ENCODE peak calls at places on chromosomes 16 and 17, in eight cellular contexts. One of them, this sample, is unnamed.

GRCh38 chr17:81870155-81870977 is 771 bp downstream of the ARHGDIA start:
- DNase-seq in transverse colon: peak
- DNase-seq in adrenal gland: no peak
- DNase-seq in heart left ventricle: no peak
- DNase-seq in tibial nerve: no peak
- DNase-seq in vagina: no peak
- DNase-seq in A549: peak
- DNase-seq in prostate gland: no peak
- DNase-seq in this sample: peak

GRCh38 chr17:37067555-37068111 is 118.9 kb downstream of the AATF start:
- DNase-seq in heart left ventricle: no peak
- DNase-seq in prostate gland: peak
- DNase-seq in adrenal gland: peak
- DNase-seq in transverse colon: peak
- DNase-seq in A549: peak
- DNase-seq in tibial nerve: no peak
- DNase-seq in vagina: no peak
- DNase-seq in this sample: peak

GRCh38 chr16:81181013-81181720 is 57.3 kb upstream of the BCO1 start:
- DNase-seq in transverse colon: peak
- DNase-seq in vagina: no peak
- DNase-seq in heart left ventricle: peak
- DNase-seq in tibial nerve: peak
- DNase-seq in adrenal gland: peak
- DNase-seq in A549: peak
- DNase-seq in prostate gland: peak
- DNase-seq in this sample: no peak

GRCh38 chr17:81291662-81292061 is 3.4 kb downstream of the SLC38A10 start:
- DNase-seq in adrenal gland: peak
- DNase-seq in prostate gland: peak
- DNase-seq in heart left ventricle: peak
- DNase-seq in transverse colon: peak
- DNase-seq in tibial nerve: peak
- DNase-seq in vagina: no peak
- DNase-seq in A549: peak
- DNase-seq in this sample: peak

GRCh38 chr16:35431829-35432663 is 1972.6 kb downstream of the TP53TG3F start:
- DNase-seq in transverse colon: no peak
- DNase-seq in heart left ventricle: no peak
- DNase-seq in A549: peak
- DNase-seq in vagina: no peak
- DNase-seq in tibial nerve: no peak
- DNase-seq in adrenal gland: no peak
- DNase-seq in prostate gland: no peak
- DNase-seq in this sample: peak

GRCh38 chr17:45705123-45706009 is 78.8 kb upstream of the CRHR1 start:
- DNase-seq in prostate gland: peak
- DNase-seq in vagina: no peak
- DNase-seq in tibial nerve: no peak
- DNase-seq in heart left ventricle: no peak
- DNase-seq in transverse colon: no peak
- DNase-seq in adrenal gland: no peak
- DNase-seq in A549: peak
- DNase-seq in this sample: no peak

GRCh38 chr17:27218719-27219488 is 75.0 kb upstream of the WSB1 start:
- DNase-seq in vagina: no peak
- DNase-seq in adrenal gland: no peak
- DNase-seq in transverse colon: peak
- DNase-seq in tibial nerve: no peak
- DNase-seq in prostate gland: no peak
- DNase-seq in heart left ventricle: no peak
- DNase-seq in A549: no peak
- DNase-seq in this sample: no peak

GRCh38 chr17:82611140-82612058 is 36.8 kb downstream of the WDR45B start:
- DNase-seq in vagina: no peak
- DNase-seq in heart left ventricle: no peak
- DNase-seq in adrenal gland: no peak
- DNase-seq in transverse colon: no peak
- DNase-seq in A549: no peak
- DNase-seq in prostate gland: no peak
- DNase-seq in tibial nerve: no peak
- DNase-seq in this sample: peak

GRCh38 chr16:83744521-83744981 is 63.2 kb upstream of the HSBP1 start:
- DNase-seq in transverse colon: peak
- DNase-seq in tibial nerve: peak
- DNase-seq in prostate gland: no peak
- DNase-seq in A549: no peak
- DNase-seq in heart left ventricle: no peak
- DNase-seq in adrenal gland: no peak
- DNase-seq in vagina: no peak
- DNase-seq in this sample: no peak

GRCh38 chr17:144936-145670 is 7.7 kb downstream of the SCGB1C2 start:
- DNase-seq in heart left ventricle: peak
- DNase-seq in tibial nerve: peak
- DNase-seq in vagina: no peak
- DNase-seq in prostate gland: peak
- DNase-seq in A549: no peak
- DNase-seq in adrenal gland: peak
- DNase-seq in transverse colon: no peak
- DNase-seq in this sample: no peak

GRCh38 chr17:65417406-65418221 is 143.8 kb downstream of the AXIN2 start:
- DNase-seq in prostate gland: no peak
- DNase-seq in tibial nerve: no peak
- DNase-seq in heart left ventricle: no peak
- DNase-seq in A549: no peak
- DNase-seq in transverse colon: no peak
- DNase-seq in adrenal gland: no peak
- DNase-seq in vagina: no peak
- DNase-seq in this sample: no peak

GRCh38 chr16:55042556-55043432 is 112.1 kb downstream of the IRX5 start:
- DNase-seq in heart left ventricle: no peak
- DNase-seq in prostate gland: no peak
- DNase-seq in adrenal gland: no peak
- DNase-seq in vagina: peak
- DNase-seq in tibial nerve: no peak
- DNase-seq in A549: no peak
- DNase-seq in transverse colon: no peak
- DNase-seq in this sample: no peak

GRCh38 chr17:65102235-65102634 is 34.9 kb upstream of the RGS9 start:
- DNase-seq in transverse colon: no peak
- DNase-seq in adrenal gland: no peak
- DNase-seq in tibial nerve: no peak
- DNase-seq in A549: no peak
- DNase-seq in prostate gland: no peak
- DNase-seq in heart left ventricle: no peak
- DNase-seq in vagina: no peak
- DNase-seq in this sample: no peak

GRCh38 chr17:27654654-27655524 is 23.9 kb downstream of the LGALS9 start:
- DNase-seq in prostate gland: peak
- DNase-seq in heart left ventricle: peak
- DNase-seq in vagina: no peak
- DNase-seq in tibial nerve: peak
- DNase-seq in transverse colon: peak
- DNase-seq in adrenal gland: peak
- DNase-seq in A549: peak
- DNase-seq in this sample: peak

GRCh38 chr17:50508573-50509460 is 578 bp downstream of the MYCBPAP start:
- DNase-seq in A549: no peak
- DNase-seq in transverse colon: no peak
- DNase-seq in vagina: no peak
- DNase-seq in heart left ventricle: no peak
- DNase-seq in adrenal gland: no peak
- DNase-seq in tibial nerve: no peak
- DNase-seq in prostate gland: no peak
- DNase-seq in this sample: peak

GRCh38 chr17:62948370-62948769 is 17.7 kb upstream of the TANC2 start:
- DNase-seq in adrenal gland: no peak
- DNase-seq in prostate gland: no peak
- DNase-seq in heart left ventricle: no peak
- DNase-seq in transverse colon: no peak
- DNase-seq in A549: no peak
- DNase-seq in vagina: no peak
- DNase-seq in tibial nerve: no peak
- DNase-seq in this sample: no peak

GRCh38 chr17:18999394-18999793 is 5.2 kb downstream of the FAM83G start:
- DNase-seq in transverse colon: no peak
- DNase-seq in A549: no peak
- DNase-seq in prostate gland: no peak
- DNase-seq in tibial nerve: no peak
- DNase-seq in heart left ventricle: no peak
- DNase-seq in adrenal gland: no peak
- DNase-seq in vagina: no peak
- DNase-seq in this sample: no peak

GRCh38 chr17:19002191-19002590 is 2.4 kb downstream of the FAM83G start:
- DNase-seq in vagina: no peak
- DNase-seq in tibial nerve: no peak
- DNase-seq in transverse colon: no peak
- DNase-seq in adrenal gland: no peak
- DNase-seq in heart left ventricle: no peak
- DNase-seq in A549: no peak
- DNase-seq in prostate gland: no peak
- DNase-seq in this sample: no peak

GRCh38 chr17:18999911-19000310 is 4.7 kb downstream of the FAM83G start:
- DNase-seq in vagina: no peak
- DNase-seq in tibial nerve: no peak
- DNase-seq in A549: no peak
- DNase-seq in heart left ventricle: no peak
- DNase-seq in adrenal gland: no peak
- DNase-seq in prostate gland: no peak
- DNase-seq in transverse colon: no peak
- DNase-seq in this sample: no peak

GRCh38 chr17:19002805-19003542 is 1.6 kb downstream of the FAM83G start:
- DNase-seq in prostate gland: no peak
- DNase-seq in heart left ventricle: no peak
- DNase-seq in transverse colon: no peak
- DNase-seq in vagina: no peak
- DNase-seq in tibial nerve: no peak
- DNase-seq in A549: no peak
- DNase-seq in adrenal gland: no peak
- DNase-seq in this sample: no peak

DNA sequence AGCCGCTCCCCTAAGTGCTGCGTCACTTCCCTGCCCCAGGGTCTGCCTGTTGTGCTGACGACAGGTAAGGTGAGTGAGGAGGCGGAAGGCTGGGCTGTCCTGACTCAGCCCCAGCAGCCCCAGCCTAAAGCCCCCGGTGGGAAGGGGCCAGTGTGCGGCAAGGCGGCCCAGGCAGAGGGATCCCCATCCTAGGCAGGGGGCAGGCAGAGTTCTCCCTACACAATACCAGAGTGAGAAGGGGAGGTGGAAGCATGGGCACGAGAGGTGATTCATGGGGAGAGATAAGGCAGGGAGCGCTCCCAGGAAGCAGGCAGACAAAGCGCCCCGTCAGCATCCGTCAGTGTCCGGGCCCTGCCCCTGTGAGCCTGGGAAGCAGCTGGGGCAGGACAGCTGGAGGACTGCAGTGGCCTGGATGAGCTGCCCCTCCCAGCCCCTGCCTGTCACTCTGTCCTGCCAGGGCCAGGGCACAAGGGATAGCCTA is 4.0 kb downstream of the FAM83G start:
- DNase-seq in transverse colon: peak
- DNase-seq in prostate gland: no peak
- DNase-seq in A549: peak
- DNase-seq in adrenal gland: no peak
- DNase-seq in tibial nerve: no peak
- DNase-seq in vagina: no peak
- DNase-seq in heart left ventricle: no peak
- DNase-seq in this sample: no peak
- TF ChIP-seq POLR2A in transverse colon: peak
- TF ChIP-seq POLR2A in prostate gland: no peak
- TF ChIP-seq POLR2A in A549: no peak
- TF ChIP-seq POLR2A in adrenal gland: no peak
- TF ChIP-seq POLR2A in tibial nerve: no peak
- TF ChIP-seq POLR2A in vagina: no peak
- TF ChIP-seq POLR2A in heart left ventricle: no peak
- TF ChIP-seq POLR2A in this sample: no peak

GRCh38 chr17:75131278-75132017 is at the start of gene NT5C:
- DNase-seq in adrenal gland: peak
- DNase-seq in heart left ventricle: peak
- DNase-seq in vagina: no peak
- DNase-seq in A549: peak
- DNase-seq in transverse colon: peak
- DNase-seq in prostate gland: peak
- DNase-seq in tibial nerve: peak
- DNase-seq in this sample: peak
- TF ChIP-seq POLR2A in adrenal gland: peak
- TF ChIP-seq POLR2A in heart left ventricle: no peak
- TF ChIP-seq POLR2A in vagina: peak
- TF ChIP-seq POLR2A in A549: peak
- TF ChIP-seq POLR2A in transverse colon: peak
- TF ChIP-seq POLR2A in prostate gland: peak
- TF ChIP-seq POLR2A in tibial nerve: peak
- TF ChIP-seq POLR2A in this sample: peak

GRCh38 chr16:30697264-30698138 is 1.5 kb upstream of the SRCAP start:
- DNase-seq in tibial nerve: no peak
- DNase-seq in adrenal gland: no peak
- DNase-seq in prostate gland: peak
- DNase-seq in transverse colon: no peak
- DNase-seq in vagina: no peak
- DNase-seq in heart left ventricle: no peak
- DNase-seq in A549: no peak
- DNase-seq in this sample: no peak
- TF ChIP-seq POLR2A in tibial nerve: no peak
- TF ChIP-seq POLR2A in adrenal gland: no peak
- TF ChIP-seq POLR2A in prostate gland: no peak
- TF ChIP-seq POLR2A in transverse colon: no peak
- TF ChIP-seq POLR2A in vagina: no peak
- TF ChIP-seq POLR2A in heart left ventricle: no peak
- TF ChIP-seq POLR2A in A549: no peak
- TF ChIP-seq POLR2A in this sample: no peak

DNA sequence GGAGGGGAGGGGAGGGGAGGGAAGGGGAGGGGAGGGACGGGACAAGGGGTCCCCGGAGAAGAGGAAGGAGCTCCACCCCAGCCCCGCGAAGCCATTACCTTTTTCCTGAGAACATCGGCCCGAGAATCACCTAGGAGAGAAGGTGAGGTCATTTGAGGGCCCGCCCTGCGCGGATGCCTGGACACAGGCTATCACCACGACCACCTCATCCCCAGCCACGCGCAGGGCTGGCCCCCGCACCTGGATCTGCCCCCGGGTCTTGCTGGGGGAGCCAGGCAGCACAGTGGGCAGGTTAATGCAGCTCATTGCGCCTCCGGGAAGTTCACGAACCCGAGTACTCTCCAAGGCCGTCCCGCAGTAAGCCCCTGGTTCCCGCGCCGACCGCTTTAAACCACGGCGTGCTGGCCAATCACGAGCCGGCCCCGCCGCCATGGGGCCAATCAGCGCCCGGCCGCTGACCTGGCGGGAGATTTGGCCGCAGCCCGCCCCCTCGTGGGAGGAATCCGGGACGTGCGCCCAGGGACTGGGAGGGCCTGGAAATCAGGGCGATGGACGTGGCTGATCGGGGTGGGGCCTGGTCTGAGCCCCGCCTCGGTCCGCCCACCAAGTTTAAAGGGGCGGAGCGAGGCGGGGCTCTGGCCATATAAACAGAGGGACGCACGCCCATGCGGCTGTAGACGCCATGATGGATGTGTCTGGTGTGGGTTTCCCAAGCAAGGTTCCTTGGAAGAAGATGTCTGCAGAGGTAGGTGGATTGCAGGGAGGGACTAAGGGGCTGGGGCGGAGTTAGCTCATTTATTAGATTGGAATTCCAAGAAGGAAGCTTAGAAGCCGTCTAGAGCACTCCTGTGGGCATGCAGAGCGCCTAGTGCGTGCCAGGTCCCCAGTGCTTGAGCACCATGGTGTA is at the start of the genes AFMID and TK1:
- DNase-seq in tibial nerve: peak
- DNase-seq in vagina: no peak
- DNase-seq in adrenal gland: peak
- DNase-seq in prostate gland: peak
- DNase-seq in heart left ventricle: peak
- DNase-seq in A549: peak
- DNase-seq in transverse colon: peak
- DNase-seq in this sample: peak
- TF ChIP-seq POLR2A in tibial nerve: peak
- TF ChIP-seq POLR2A in vagina: peak
- TF ChIP-seq POLR2A in adrenal gland: peak
- TF ChIP-seq POLR2A in prostate gland: peak
- TF ChIP-seq POLR2A in heart left ventricle: peak
- TF ChIP-seq POLR2A in A549: peak
- TF ChIP-seq POLR2A in transverse colon: peak
- TF ChIP-seq POLR2A in this sample: peak